ENCODE peak calls at places on chromosomes 11 and 22, in five cellular contexts. H, K, U, G and P are unnamed samples.

GRCh38 chr22:37001826-37002225 is 17.4 kb downstream of the TST start:
- DNase-seq in H (no peak), K (no peak), U (no peak), G (no peak), P (no peak)

GRCh38 chr11:77163271-77163670 is 35.2 kb downstream of the MYO7A start:
- DNase-seq in H (no peak), K (no peak), U (no peak), G (no peak), P (no peak)

GRCh38 chr11:120546312-120547205 is 35.0 kb downstream of the GRIK4 start:
- DNase-seq in H (peak), K (no peak), U (peak), G (peak), P (no peak)

GRCh38 chr11:113161671-113162589 is 152.5 kb upstream of the TTC12 start:
- DNase-seq in H (no peak), K (no peak), U (no peak), G (no peak), P (no peak)

GRCh38 chr11:130827697-130828377 is 88.4 kb downstream of the SNX19 start:
- DNase-seq in H (peak), K (no peak), U (peak), G (peak), P (peak)

GRCh38 chr22:29145321-29146072 is 60.2 kb upstream of the EMID1 start:
- DNase-seq in H (no peak), K (no peak), U (peak), G (no peak), P (no peak)

GRCh38 chr11:44804449-44805151 is 77.8 kb downstream of the TSPAN18 start:
- DNase-seq in H (peak), K (no peak), U (no peak), G (no peak), P (no peak)

GRCh38 chr11:1837171-1838076 is 1.4 kb upstream of the TNNI2 start:
- DNase-seq in H (peak), K (peak), U (no peak), G (peak), P (peak)

GRCh38 chr11:43632171-43632570 is 48.4 kb upstream of the HSD17B12 start:
- DNase-seq in H (peak), K (no peak), U (no peak), G (no peak), P (no peak)

GRCh38 chr22:41341012-41341411 is 39.7 kb downstream of the ZC3H7B start:
- DNase-seq in H (no peak), K (no peak), U (no peak), G (no peak), P (no peak)

GRCh38 chr22:41338614-41339212 is 37.4 kb downstream of the ZC3H7B start:
- DNase-seq in H (no peak), K (no peak), U (no peak), G (no peak), P (no peak)

GRCh38 chr22:41341990-41342389 is 39.8 kb upstream of the TEF start:
- DNase-seq in H (peak), K (peak), U (no peak), G (no peak), P (peak)

GRCh38 chr22:41340357-41340756 is 39.0 kb downstream of the ZC3H7B start:
- DNase-seq in H (no peak), K (no peak), U (no peak), G (no peak), P (no peak)

DNA sequence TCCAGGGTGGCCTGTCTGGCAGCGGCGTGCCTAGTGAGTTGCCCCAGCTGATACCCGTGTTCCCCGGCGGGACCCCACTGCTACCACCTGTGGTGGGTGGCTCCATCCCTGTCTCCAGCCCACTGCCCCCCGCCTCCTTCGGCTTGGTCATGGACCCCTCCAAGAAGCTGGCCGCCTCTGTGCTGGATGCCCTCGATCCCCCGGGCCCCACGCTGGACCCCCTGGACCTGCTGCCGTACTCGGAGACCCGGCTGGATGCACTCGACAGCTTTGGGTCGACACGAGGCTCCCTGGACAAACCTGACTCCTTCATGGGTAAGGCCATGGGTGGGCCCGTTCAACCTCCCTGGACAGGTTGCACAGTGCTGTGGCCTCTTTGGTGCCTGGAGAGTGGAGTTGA is 38.5 kb downstream of the ZC3H7B start:
- DNase-seq in H (no peak), K (no peak), U (no peak), G (no peak), P (no peak)
- TF ChIP-seq CTCF in H (no peak), K (no peak), U (no peak), G (no peak), P (no peak)

DNA sequence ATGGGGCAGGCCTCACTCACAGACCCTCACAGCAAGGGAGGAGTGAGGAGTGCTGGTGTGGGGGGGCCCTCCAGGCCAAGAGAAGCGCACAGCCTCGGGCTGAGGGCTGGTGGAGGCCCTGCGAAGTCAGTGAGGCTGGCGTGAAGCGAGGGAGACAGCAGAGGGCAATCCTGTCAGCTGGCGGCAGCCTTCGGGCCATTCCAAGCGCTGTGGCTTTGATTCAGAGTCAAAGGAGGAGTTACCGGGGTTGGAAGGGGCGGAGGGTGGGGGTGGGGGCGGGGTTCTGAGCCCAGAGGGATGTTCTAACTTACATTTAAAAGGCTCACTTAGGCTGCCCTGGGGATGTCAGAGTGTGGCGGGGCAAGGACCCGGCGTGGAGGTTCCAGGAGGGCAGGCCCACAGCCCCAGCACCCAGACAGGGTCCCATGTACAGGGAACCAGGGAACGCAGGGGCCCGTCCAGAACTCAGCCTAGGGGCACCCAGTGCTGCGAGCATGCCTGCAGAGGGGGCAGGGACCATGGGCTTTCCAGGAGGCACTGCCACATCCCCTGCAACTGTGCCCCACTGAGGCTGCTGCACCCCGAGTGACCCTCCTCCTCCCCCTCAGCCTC is 39.5 kb upstream of the TTLL12 start:
- DNase-seq in H (peak), K (no peak), U (no peak), G (peak), P (no peak)
- TF ChIP-seq CTCF in H (no peak), K (no peak), U (no peak), G (no peak), P (no peak)

GRCh38 chr22:22429374-22430108 is 79.0 kb downstream of the ZNF280B start:
- DNase-seq in H (no peak), K (no peak), U (peak), G (no peak), P (no peak)
- TF ChIP-seq CTCF in H (no peak), K (no peak), U (no peak), G (no peak), P (no peak)

GRCh38 chr11:65432686-65433582 is 10.3 kb downstream of the NEAT1 start:
- DNase-seq in H (peak), K (no peak), U (no peak), G (no peak), P (no peak)
- TF ChIP-seq CTCF in H (peak), K (peak), U (no peak), G (no peak), P (peak)